ENCODE peak calls at places on chromosomes 16 and 17, in six cellular contexts. One of them, this sample, is unnamed.

GRCh38 chr16:88941933-88942909 is 34.8 kb downstream of the CBFA2T3 start:
- DNase-seq in esophagus muscularis mucosa: no peak
- DNase-seq in stimulated activated CD4-positive, alpha-beta T cell treated with anti-CD3 and anti-CD28 coated beads, Interleukin-2, amount 100 ng/mL, for 48 hours: peak
- DNase-seq in occipital lobe: no peak
- DNase-seq in ascending aorta: no peak
- DNase-seq in mucosa of gallbladder: peak
- DNase-seq in this sample: no peak

GRCh38 chr17:16477255-16477654 is 14.7 kb downstream of the LRRC75A start:
- DNase-seq in esophagus muscularis mucosa: no peak
- DNase-seq in ascending aorta: peak
- DNase-seq in stimulated activated CD4-positive, alpha-beta T cell treated with anti-CD3 and anti-CD28 coated beads, Interleukin-2, amount 100 ng/mL, for 48 hours: no peak
- DNase-seq in mucosa of gallbladder: peak
- DNase-seq in occipital lobe: no peak
- DNase-seq in this sample: no peak

GRCh38 chr17:67386965-67387551 is 10.0 kb downstream of the PITPNC1 start:
- DNase-seq in stimulated activated CD4-positive, alpha-beta T cell treated with anti-CD3 and anti-CD28 coated beads, Interleukin-2, amount 100 ng/mL, for 48 hours: peak
- DNase-seq in esophagus muscularis mucosa: no peak
- DNase-seq in occipital lobe: no peak
- DNase-seq in mucosa of gallbladder: peak
- DNase-seq in ascending aorta: no peak
- DNase-seq in this sample: no peak

GRCh38 chr17:15957206-15957605 is 12.3 kb downstream of the ADORA2B start:
- DNase-seq in stimulated activated CD4-positive, alpha-beta T cell treated with anti-CD3 and anti-CD28 coated beads, Interleukin-2, amount 100 ng/mL, for 48 hours: no peak
- DNase-seq in mucosa of gallbladder: no peak
- DNase-seq in occipital lobe: no peak
- DNase-seq in esophagus muscularis mucosa: no peak
- DNase-seq in ascending aorta: no peak
- DNase-seq in this sample: no peak

GRCh38 chr17:6470751-6471521 is 26.7 kb downstream of the PIMREG start:
- DNase-seq in mucosa of gallbladder: no peak
- DNase-seq in esophagus muscularis mucosa: no peak
- DNase-seq in occipital lobe: no peak
- DNase-seq in ascending aorta: no peak
- DNase-seq in stimulated activated CD4-positive, alpha-beta T cell treated with anti-CD3 and anti-CD28 coated beads, Interleukin-2, amount 100 ng/mL, for 48 hours: no peak
- DNase-seq in this sample: no peak

GRCh38 chr16:85746431-85747227 is 4.3 kb downstream of the C16orf74 start:
- DNase-seq in occipital lobe: no peak
- DNase-seq in ascending aorta: no peak
- DNase-seq in mucosa of gallbladder: no peak
- DNase-seq in stimulated activated CD4-positive, alpha-beta T cell treated with anti-CD3 and anti-CD28 coated beads, Interleukin-2, amount 100 ng/mL, for 48 hours: no peak
- DNase-seq in esophagus muscularis mucosa: no peak
- DNase-seq in this sample: no peak

GRCh38 chr16:764848-765487 is 4.4 kb downstream of the MSLN start:
- DNase-seq in stimulated activated CD4-positive, alpha-beta T cell treated with anti-CD3 and anti-CD28 coated beads, Interleukin-2, amount 100 ng/mL, for 48 hours: no peak
- DNase-seq in ascending aorta: no peak
- DNase-seq in esophagus muscularis mucosa: no peak
- DNase-seq in mucosa of gallbladder: no peak
- DNase-seq in occipital lobe: no peak
- DNase-seq in this sample: no peak

GRCh38 chr16:81831722-81832126 is 52.6 kb downstream of the PLCG2 start:
- DNase-seq in stimulated activated CD4-positive, alpha-beta T cell treated with anti-CD3 and anti-CD28 coated beads, Interleukin-2, amount 100 ng/mL, for 48 hours: peak
- DNase-seq in esophagus muscularis mucosa: no peak
- DNase-seq in occipital lobe: no peak
- DNase-seq in ascending aorta: peak
- DNase-seq in mucosa of gallbladder: peak
- DNase-seq in this sample: no peak

GRCh38 chr17:59838196-59838911 is 54.4 kb downstream of the TUBD1 start:
- DNase-seq in occipital lobe: no peak
- DNase-seq in ascending aorta: no peak
- DNase-seq in stimulated activated CD4-positive, alpha-beta T cell treated with anti-CD3 and anti-CD28 coated beads, Interleukin-2, amount 100 ng/mL, for 48 hours: no peak
- DNase-seq in esophagus muscularis mucosa: no peak
- DNase-seq in mucosa of gallbladder: no peak
- DNase-seq in this sample: no peak

GRCh38 chr16:84095466-84095865 is 21.3 kb downstream of the MBTPS1 start:
- DNase-seq in ascending aorta: no peak
- DNase-seq in esophagus muscularis mucosa: no peak
- DNase-seq in occipital lobe: no peak
- DNase-seq in mucosa of gallbladder: no peak
- DNase-seq in stimulated activated CD4-positive, alpha-beta T cell treated with anti-CD3 and anti-CD28 coated beads, Interleukin-2, amount 100 ng/mL, for 48 hours: no peak
- DNase-seq in this sample: no peak

GRCh38 chr16:49529646-49530045 is 156.0 kb downstream of the C16orf78 start:
- DNase-seq in ascending aorta: no peak
- DNase-seq in stimulated activated CD4-positive, alpha-beta T cell treated with anti-CD3 and anti-CD28 coated beads, Interleukin-2, amount 100 ng/mL, for 48 hours: no peak
- DNase-seq in occipital lobe: no peak
- DNase-seq in mucosa of gallbladder: no peak
- DNase-seq in esophagus muscularis mucosa: no peak
- DNase-seq in this sample: no peak

GRCh38 chr17:74892974-74893911 is at the start of gene FADS6:
- DNase-seq in occipital lobe: no peak
- DNase-seq in ascending aorta: no peak
- DNase-seq in mucosa of gallbladder: no peak
- DNase-seq in stimulated activated CD4-positive, alpha-beta T cell treated with anti-CD3 and anti-CD28 coated beads, Interleukin-2, amount 100 ng/mL, for 48 hours: no peak
- DNase-seq in esophagus muscularis mucosa: no peak
- DNase-seq in this sample: no peak

GRCh38 chr16:5186381-5186903 is 88.8 kb upstream of the EEF2KMT start:
- DNase-seq in occipital lobe: no peak
- DNase-seq in mucosa of gallbladder: no peak
- DNase-seq in ascending aorta: no peak
- DNase-seq in stimulated activated CD4-positive, alpha-beta T cell treated with anti-CD3 and anti-CD28 coated beads, Interleukin-2, amount 100 ng/mL, for 48 hours: no peak
- DNase-seq in esophagus muscularis mucosa: no peak
- DNase-seq in this sample: no peak

GRCh38 chr16:11583889-11584565 is 2.7 kb downstream of the LITAF start:
- DNase-seq in stimulated activated CD4-positive, alpha-beta T cell treated with anti-CD3 and anti-CD28 coated beads, Interleukin-2, amount 100 ng/mL, for 48 hours: no peak
- DNase-seq in ascending aorta: no peak
- DNase-seq in mucosa of gallbladder: no peak
- DNase-seq in occipital lobe: no peak
- DNase-seq in esophagus muscularis mucosa: no peak
- DNase-seq in this sample: peak

GRCh38 chr16:11476676-11477075 is 110.0 kb downstream of the LITAF start:
- DNase-seq in mucosa of gallbladder: no peak
- DNase-seq in stimulated activated CD4-positive, alpha-beta T cell treated with anti-CD3 and anti-CD28 coated beads, Interleukin-2, amount 100 ng/mL, for 48 hours: no peak
- DNase-seq in ascending aorta: no peak
- DNase-seq in occipital lobe: no peak
- DNase-seq in esophagus muscularis mucosa: no peak
- DNase-seq in this sample: no peak

GRCh38 chr17:77253611-77254051 is 112.9 kb downstream of the SEC14L1 start:
- DNase-seq in esophagus muscularis mucosa: no peak
- DNase-seq in stimulated activated CD4-positive, alpha-beta T cell treated with anti-CD3 and anti-CD28 coated beads, Interleukin-2, amount 100 ng/mL, for 48 hours: no peak
- DNase-seq in mucosa of gallbladder: no peak
- DNase-seq in occipital lobe: no peak
- DNase-seq in ascending aorta: no peak
- DNase-seq in this sample: no peak

GRCh38 chr17:64357191-64357981 is 33.3 kb downstream of the PECAM1 start:
- DNase-seq in mucosa of gallbladder: peak
- DNase-seq in ascending aorta: no peak
- DNase-seq in esophagus muscularis mucosa: peak
- DNase-seq in stimulated activated CD4-positive, alpha-beta T cell treated with anti-CD3 and anti-CD28 coated beads, Interleukin-2, amount 100 ng/mL, for 48 hours: no peak
- DNase-seq in occipital lobe: peak
- DNase-seq in this sample: no peak

GRCh38 chr17:62916684-62917571 is 49.1 kb upstream of the TANC2 start:
- DNase-seq in mucosa of gallbladder: no peak
- DNase-seq in ascending aorta: no peak
- DNase-seq in esophagus muscularis mucosa: no peak
- DNase-seq in stimulated activated CD4-positive, alpha-beta T cell treated with anti-CD3 and anti-CD28 coated beads, Interleukin-2, amount 100 ng/mL, for 48 hours: no peak
- DNase-seq in occipital lobe: no peak
- DNase-seq in this sample: no peak

GRCh38 chr16:11877374-11877773 is 26.0 kb upstream of the RSL1D1 start:
- DNase-seq in mucosa of gallbladder: no peak
- DNase-seq in ascending aorta: no peak
- DNase-seq in esophagus muscularis mucosa: no peak
- DNase-seq in stimulated activated CD4-positive, alpha-beta T cell treated with anti-CD3 and anti-CD28 coated beads, Interleukin-2, amount 100 ng/mL, for 48 hours: no peak
- DNase-seq in occipital lobe: no peak
- DNase-seq in this sample: no peak

GRCh38 chr17:35167666-35168065 is 20.0 kb downstream of the UNC45B start:
- DNase-seq in occipital lobe: no peak
- DNase-seq in esophagus muscularis mucosa: no peak
- DNase-seq in ascending aorta: peak
- DNase-seq in mucosa of gallbladder: no peak
- DNase-seq in stimulated activated CD4-positive, alpha-beta T cell treated with anti-CD3 and anti-CD28 coated beads, Interleukin-2, amount 100 ng/mL, for 48 hours: no peak
- DNase-seq in this sample: no peak

This sample was measured in LNCaP clone FGC.